ENCODE peak calls at places on chromosomes 2 and 18, in six cellular contexts. Z is HepG2, L is H1, O is K562, W is GM12891, Y is GM12878. P is an unnamed sample.

GRCh38 chr2:134218928-134219707 is 34.8 kb upstream of the MGAT5 start:
- DNase-seq in W (no peak), Z (no peak), L (no peak), O (peak; percentile 32), Y (no peak), P (no peak)

GRCh38 chr2:29834036-29834540 is 87.3 kb downstream of the ALK start:
- DNase-seq in W (no peak), Y (no peak), O (no peak), Z (no peak), L (no peak), P (no peak)

GRCh38 chr2:54598347-54599325 is 124.8 kb upstream of the EML6 start:
- DNase-seq in Z (no peak), L (no peak), O (peak; percentile 52), Y (no peak), W (no peak), P (no peak)

GRCh38 chr2:74010087-74010541 is 25.4 kb downstream of the TET3 start:
- DNase-seq in Z (no peak), W (no peak), L (no peak), Y (no peak), O (peak; percentile 79), P (no peak)

GRCh38 chr18:63233334-63233733 is 86.2 kb downstream of the BCL2 start:
- DNase-seq in O (no peak), Z (no peak), W (no peak), Y (no peak), L (no peak), P (no peak)

GRCh38 chr2:172239944-172240590 is 137.4 kb upstream of the DLX2 start:
- DNase-seq in W (no peak), Z (no peak), O (peak; percentile 22), Y (no peak), L (no peak), P (no peak)

GRCh38 chr2:184835081-184835728 is 236.9 kb downstream of the ZNF804A start:
- DNase-seq in Z (peak; percentile 5), W (no peak), Y (no peak), O (no peak), L (no peak), P (no peak)

GRCh38 chr2:234773764-234774409 is 177.9 kb upstream of the SH3BP4 start:
- DNase-seq in W (no peak), L (no peak), Z (no peak), O (no peak), Y (no peak), P (no peak)

GRCh38 chr18:34977787-34978532 is 63.3 kb upstream of the MAPRE2 start:
- DNase-seq in Y (no peak), W (peak; percentile 1), Z (no peak), O (peak; percentile 75), L (peak; percentile 77), P (peak; percentile 5)

GRCh38 chr2:111675419-111676194 is 208.4 kb downstream of the ANAPC1 start:
- DNase-seq in W (no peak), Y (no peak), O (no peak), L (no peak), Z (no peak), P (no peak)

GRCh38 chr2:74497777-74498499 is 1.5 kb downstream of the LBX2 start:
- DNase-seq in W (no peak), Y (no peak), Z (no peak), L (peak; percentile 79), O (no peak), P (no peak)

GRCh38 chr18:74518456-74519315 is 15.6 kb upstream of the CNDP1 start:
- DNase-seq in O (no peak), W (no peak), Z (no peak), L (no peak), Y (no peak), P (no peak)

GRCh38 chr18:62505669-62506494 is 16.9 kb upstream of the ZCCHC2 start:
- DNase-seq in O (no peak), W (peak; percentile 24), L (no peak), Y (peak; percentile 78), Z (no peak), P (no peak)

GRCh38 chr2:147351789-147352188 is 493.0 kb upstream of the ACVR2A start:
- DNase-seq in O (no peak), W (no peak), Z (no peak), L (no peak), Y (no peak), P (no peak)

GRCh38 chr2:126378176-126378575 is 277.8 kb upstream of the GYPC start:
- DNase-seq in W (no peak), Z (no peak), O (no peak), L (no peak), Y (no peak), P (no peak)

GRCh38 chr2:181813963-181814565 is 77.5 kb upstream of the ITPRID2 start:
- DNase-seq in O (no peak), Y (no peak), W (no peak), Z (no peak), L (no peak), P (no peak)

GRCh38 chr18:57353940-57354461 is 1.6 kb downstream of the ST8SIA3 start:
- DNase-seq in L (peak; percentile 93), O (peak; percentile 26), Z (peak; percentile 2), Y (no peak), W (peak; percentile 39), P (peak; percentile 23)

GRCh38 chr18:34957864-34958259 is 83.4 kb upstream of the MAPRE2 start:
- DNase-seq in Y (no peak), O (no peak), L (no peak), W (no peak), Z (no peak), P (no peak)

DNA sequence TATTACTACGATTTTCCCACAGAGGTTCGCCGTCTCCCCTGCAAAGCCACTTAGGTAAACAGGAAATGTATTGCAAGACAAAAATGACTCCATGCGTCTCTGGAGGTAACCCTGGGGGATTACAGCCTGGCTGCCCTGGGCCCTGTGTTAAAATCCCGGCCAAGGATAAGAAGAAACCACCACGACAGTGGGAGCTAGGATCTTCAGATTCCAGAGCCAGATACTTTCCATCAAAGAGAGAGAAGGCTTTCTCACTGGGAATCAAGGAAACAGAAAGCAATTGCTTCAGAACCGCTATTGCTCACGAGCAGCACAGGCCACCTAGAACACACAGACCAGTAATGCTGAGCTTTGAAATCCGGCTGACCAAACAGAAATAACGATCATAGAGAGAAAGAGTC is 97.9 kb upstream of the ZNF516 start:
- DNase-seq in O (no peak), W (no peak), L (peak; percentile 43), Y (no peak), Z (no peak), P (no peak)
- TF ChIP-seq TAF1 in O (no peak), W (no peak), L (no peak), Y (no peak), Z (no peak), P (no peak)

GRCh38 chr2:85503168-85503610 is 35.8 kb upstream of the MAT2A start:
- DNase-seq in W (no peak), Z (peak; percentile 47), L (no peak), O (no peak), Y (no peak), P (no peak)
- TF ChIP-seq POLR2A in W (no peak), Z (no peak), L (no peak), O (no peak), Y (no peak), P (no peak)

GRCh38 chr18:12948055-12948804 is 419 bp downstream of the SEH1L start:
- DNase-seq in L (no peak), O (peak; percentile 96), Y (peak; percentile 78), W (peak; percentile 79), Z (peak; percentile 87), P (peak; percentile 84)
- TF ChIP-seq POLR2AphosphoS5 in L (peak; percentile 72), O (no peak), Y (peak; percentile 78), W (peak; percentile 70), Z (peak; percentile 68), P (peak; percentile 68)

GRCh38 chr18:45876131-45876530 is 50.7 kb downstream of the SIGLEC15 start:
- DNase-seq in Z (no peak), L (no peak), O (no peak), W (no peak), Y (no peak), P (no peak)
- TF ChIP-seq TAF1 in Z (no peak), L (no peak), O (no peak), W (no peak), Y (no peak), P (no peak)

GRCh38 chr18:21307578-21307977 is 65.5 kb downstream of the GREB1L start:
- DNase-seq in W (no peak), Y (no peak), Z (no peak), O (no peak), L (no peak), P (no peak)
- TF ChIP-seq POLR2A in W (no peak), Y (no peak), Z (no peak), O (no peak), L (no peak), P (no peak)

GRCh38 chr18:48662021-48662661 is 123.3 kb downstream of the CTIF start:
- DNase-seq in W (no peak), Y (no peak), O (no peak), L (no peak), Z (peak; percentile 70), P (no peak)
- TF ChIP-seq POLR2AphosphoS5 in W (no peak), Y (no peak), O (no peak), L (no peak), Z (no peak), P (no peak)

GRCh38 chr18:9140984-9141383 is 4.4 kb downstream of the ANKRD12 start:
- DNase-seq in L (no peak), O (no peak), Z (no peak), W (no peak), Y (no peak), P (no peak)

GRCh38 chr18:9136315-9137141 is at the start of gene ANKRD12:
- DNase-seq in Z (peak; percentile 88), L (peak; percentile 95), W (peak; percentile 89), Y (peak; percentile 89), O (peak; percentile 99), P (peak; percentile 90)

GRCh38 chr18:9139400-9140039 is 2.9 kb downstream of the ANKRD12 start:
- DNase-seq in L (no peak), Y (no peak), O (no peak), W (no peak), Z (no peak), P (no peak)

GRCh38 chr18:9137168-9138066 is 836 bp downstream of the ANKRD12 start:
- DNase-seq in Z (peak; percentile 53), L (peak; percentile 64), O (peak; percentile 84), Y (no peak), W (peak; percentile 49), P (peak; percentile 45)

DNA sequence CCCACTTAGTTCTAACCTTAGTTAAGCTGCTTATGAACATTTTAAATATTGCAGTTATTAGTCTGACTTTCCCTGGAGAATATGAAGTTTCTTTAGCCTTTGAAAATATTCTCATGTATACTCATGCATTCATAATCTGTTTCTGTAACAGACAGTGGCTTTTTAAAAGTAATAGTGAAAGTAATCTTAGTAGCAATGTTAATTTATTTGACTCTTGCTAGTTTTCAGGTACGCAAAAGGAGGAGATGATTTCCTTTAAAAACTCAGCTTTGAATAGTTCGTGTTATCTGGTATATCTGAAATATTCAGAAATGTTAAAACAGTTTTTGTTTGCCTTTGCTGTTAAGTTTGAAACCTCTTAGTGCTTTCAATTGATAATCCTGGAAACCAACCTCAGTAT is 3.8 kb downstream of the ANKRD12 start:
- DNase-seq in Y (no peak), Z (no peak), L (no peak), O (no peak), W (no peak), P (no peak)
- TF ChIP-seq TAF1 in Y (no peak), Z (no peak), L (no peak), O (no peak), W (no peak), P (no peak)

GRCh38 chr2:38076710-38077430 is 919 bp upstream of the CYP1B1 start:
- DNase-seq in Y (no peak), W (peak; percentile 68), O (peak; percentile 12), Z (no peak), L (no peak), P (peak; percentile 70)
- TF ChIP-seq POLR2A in Y (peak; percentile 63), W (no peak), O (no peak), Z (no peak), L (no peak), P (peak; percentile 43)

P was measured in GM12892.